ENCODE peak calls at places on chromosomes 12 and 14, in nine cellular contexts. One of them, this sample, is unnamed.
A peak's percentile ranks its signal among the peaks of the same experiment; 100 is the strongest.

GRCh38 chr12:22617630-22618029 is 7.3 kb upstream of the ETNK1 start:
- DNase-seq in psoas muscle: no peak
- DNase-seq in left ventricle myocardium inferior: no peak
- DNase-seq in hepatocyte: no peak
- DNase-seq in cardiac fibroblast: no peak
- DNase-seq in thoracic aorta: no peak
- DNase-seq in pancreas: no peak
- DNase-seq in lower leg skin: no peak
- DNase-seq in upper lobe of left lung: no peak
- DNase-seq in this sample: no peak

GRCh38 chr12:109612975-109613502 is 39.4 kb downstream of the MVK start:
- DNase-seq in hepatocyte: no peak
- DNase-seq in cardiac fibroblast: peak; percentile 36
- DNase-seq in upper lobe of left lung: no peak
- DNase-seq in pancreas: no peak
- DNase-seq in lower leg skin: no peak
- DNase-seq in left ventricle myocardium inferior: no peak
- DNase-seq in psoas muscle: no peak
- DNase-seq in thoracic aorta: no peak
- DNase-seq in this sample: peak; percentile 17

GRCh38 chr12:90622431-90622830 is 332.5 kb downstream of the CCER1 start:
- DNase-seq in upper lobe of left lung: no peak
- DNase-seq in psoas muscle: no peak
- DNase-seq in left ventricle myocardium inferior: no peak
- DNase-seq in hepatocyte: no peak
- DNase-seq in pancreas: no peak
- DNase-seq in cardiac fibroblast: peak; percentile 44
- DNase-seq in lower leg skin: no peak
- DNase-seq in thoracic aorta: no peak
- DNase-seq in this sample: peak; percentile 50

GRCh38 chr12:76591461-76591860 is 31.9 kb upstream of the OSBPL8 start:
- DNase-seq in left ventricle myocardium inferior: no peak
- DNase-seq in pancreas: no peak
- DNase-seq in psoas muscle: no peak
- DNase-seq in hepatocyte: no peak
- DNase-seq in lower leg skin: peak; percentile 23
- DNase-seq in upper lobe of left lung: no peak
- DNase-seq in thoracic aorta: no peak
- DNase-seq in cardiac fibroblast: peak; percentile 38
- DNase-seq in this sample: peak; percentile 59

GRCh38 chr12:74514098-74514872 is 23.4 kb upstream of the ATXN7L3B start:
- DNase-seq in lower leg skin: no peak
- DNase-seq in thoracic aorta: no peak
- DNase-seq in hepatocyte: no peak
- DNase-seq in pancreas: no peak
- DNase-seq in upper lobe of left lung: peak; percentile 10
- DNase-seq in psoas muscle: no peak
- DNase-seq in cardiac fibroblast: no peak
- DNase-seq in left ventricle myocardium inferior: no peak
- DNase-seq in this sample: no peak

GRCh38 chr14:41605550-41606248 is 977 bp upstream of the LRFN5 start:
- DNase-seq in psoas muscle: peak; percentile 25
- DNase-seq in left ventricle myocardium inferior: no peak
- DNase-seq in pancreas: no peak
- DNase-seq in cardiac fibroblast: peak; percentile 33
- DNase-seq in upper lobe of left lung: no peak
- DNase-seq in hepatocyte: peak; percentile 56
- DNase-seq in thoracic aorta: no peak
- DNase-seq in lower leg skin: no peak
- DNase-seq in this sample: peak; percentile 57

GRCh38 chr14:53412819-53413664 is 259.9 kb upstream of the DDHD1 start:
- DNase-seq in pancreas: no peak
- DNase-seq in hepatocyte: no peak
- DNase-seq in upper lobe of left lung: no peak
- DNase-seq in cardiac fibroblast: peak; percentile 32
- DNase-seq in thoracic aorta: no peak
- DNase-seq in psoas muscle: no peak
- DNase-seq in left ventricle myocardium inferior: no peak
- DNase-seq in lower leg skin: no peak
- DNase-seq in this sample: no peak

GRCh38 chr14:23300687-23301223 is 1.9 kb downstream of the PPP1R3E start:
- DNase-seq in left ventricle myocardium inferior: peak; percentile 73
- DNase-seq in lower leg skin: no peak
- DNase-seq in thoracic aorta: no peak
- DNase-seq in pancreas: peak; percentile 50
- DNase-seq in hepatocyte: peak; percentile 68
- DNase-seq in psoas muscle: peak; percentile 82
- DNase-seq in cardiac fibroblast: no peak
- DNase-seq in upper lobe of left lung: no peak
- DNase-seq in this sample: no peak

GRCh38 chr12:54414191-54414525 is 4.9 kb downstream of the ITGA5 start:
- DNase-seq in cardiac fibroblast: no peak
- DNase-seq in pancreas: no peak
- DNase-seq in psoas muscle: no peak
- DNase-seq in thoracic aorta: no peak
- DNase-seq in lower leg skin: no peak
- DNase-seq in upper lobe of left lung: no peak
- DNase-seq in hepatocyte: no peak
- DNase-seq in left ventricle myocardium inferior: no peak
- DNase-seq in this sample: no peak

GRCh38 chr12:54411398-54412241 is 7.4 kb downstream of the ITGA5 start:
- DNase-seq in thoracic aorta: no peak
- DNase-seq in hepatocyte: peak; percentile 46
- DNase-seq in pancreas: no peak
- DNase-seq in left ventricle myocardium inferior: peak; percentile 68
- DNase-seq in psoas muscle: peak; percentile 83
- DNase-seq in upper lobe of left lung: peak; percentile 87
- DNase-seq in lower leg skin: peak; percentile 90
- DNase-seq in cardiac fibroblast: peak; percentile 98
- DNase-seq in this sample: peak; percentile 99

GRCh38 chr12:54413284-54414190 is 5.5 kb downstream of the ITGA5 start:
- DNase-seq in hepatocyte: no peak
- DNase-seq in thoracic aorta: no peak
- DNase-seq in upper lobe of left lung: no peak
- DNase-seq in psoas muscle: no peak
- DNase-seq in pancreas: no peak
- DNase-seq in cardiac fibroblast: no peak
- DNase-seq in left ventricle myocardium inferior: peak; percentile 59
- DNase-seq in lower leg skin: peak; percentile 74
- DNase-seq in this sample: no peak

GRCh38 chr12:54412348-54412747 is 6.7 kb downstream of the ITGA5 start:
- DNase-seq in hepatocyte: no peak
- DNase-seq in cardiac fibroblast: no peak
- DNase-seq in thoracic aorta: no peak
- DNase-seq in upper lobe of left lung: no peak
- DNase-seq in left ventricle myocardium inferior: no peak
- DNase-seq in psoas muscle: no peak
- DNase-seq in pancreas: no peak
- DNase-seq in lower leg skin: no peak
- DNase-seq in this sample: no peak

GRCh38 chr12:54412786-54413185 is 6.3 kb downstream of the ITGA5 start:
- DNase-seq in left ventricle myocardium inferior: no peak
- DNase-seq in cardiac fibroblast: no peak
- DNase-seq in hepatocyte: no peak
- DNase-seq in upper lobe of left lung: no peak
- DNase-seq in lower leg skin: no peak
- DNase-seq in psoas muscle: no peak
- DNase-seq in thoracic aorta: no peak
- DNase-seq in pancreas: no peak
- DNase-seq in this sample: no peak
- H3K4me3 ChIP-seq in left ventricle myocardium inferior: peak overlapping the region; percentile 76
- H3K4me3 ChIP-seq in cardiac fibroblast: no peak overlapping the region
- H3K4me3 ChIP-seq in hepatocyte: no peak overlapping the region
- H3K4me3 ChIP-seq in upper lobe of left lung: peak overlapping the region; percentile 26
- H3K4me3 ChIP-seq in lower leg skin: no peak overlapping the region
- H3K4me3 ChIP-seq in psoas muscle: no peak overlapping the region
- H3K4me3 ChIP-seq in thoracic aorta: peak overlapping the region; percentile 100
- H3K4me3 ChIP-seq in pancreas: no peak overlapping the region
- H3K4me3 ChIP-seq in this sample: peak overlapping the region; percentile 6

GRCh38 chr12:53326460-53327185 is 5.2 kb upstream of the AAAS start:
- DNase-seq in left ventricle myocardium inferior: no peak
- DNase-seq in pancreas: no peak
- DNase-seq in psoas muscle: peak; percentile 6
- DNase-seq in lower leg skin: no peak
- DNase-seq in cardiac fibroblast: no peak
- DNase-seq in upper lobe of left lung: no peak
- DNase-seq in thoracic aorta: no peak
- DNase-seq in hepatocyte: no peak
- DNase-seq in this sample: no peak

GRCh38 chr12:53327435-53328042 is 6.1 kb upstream of the AAAS start:
- DNase-seq in thoracic aorta: no peak
- DNase-seq in pancreas: no peak
- DNase-seq in hepatocyte: no peak
- DNase-seq in cardiac fibroblast: peak; percentile 48
- DNase-seq in psoas muscle: peak; percentile 40
- DNase-seq in upper lobe of left lung: no peak
- DNase-seq in left ventricle myocardium inferior: no peak
- DNase-seq in lower leg skin: no peak
- DNase-seq in this sample: peak; percentile 49

GRCh38 chr12:53324779-53325538 is 3.5 kb upstream of the AAAS start:
- DNase-seq in hepatocyte: peak; percentile 95
- DNase-seq in lower leg skin: peak; percentile 86
- DNase-seq in upper lobe of left lung: peak; percentile 96
- DNase-seq in psoas muscle: peak; percentile 97
- DNase-seq in pancreas: peak; percentile 88
- DNase-seq in cardiac fibroblast: peak; percentile 92
- DNase-seq in thoracic aorta: peak; percentile 86
- DNase-seq in left ventricle myocardium inferior: peak; percentile 95
- DNase-seq in this sample: peak; percentile 94

GRCh38 chr12:53325539-53326061 is 4.2 kb upstream of the AAAS start:
- DNase-seq in lower leg skin: no peak
- DNase-seq in hepatocyte: no peak
- DNase-seq in left ventricle myocardium inferior: peak; percentile 38
- DNase-seq in upper lobe of left lung: peak; percentile 91
- DNase-seq in psoas muscle: peak; percentile 74
- DNase-seq in thoracic aorta: no peak
- DNase-seq in cardiac fibroblast: no peak
- DNase-seq in pancreas: peak; percentile 31
- DNase-seq in this sample: peak; percentile 58

GRCh38 chr12:53328043-53328435 is 6.6 kb upstream of the AAAS start:
- DNase-seq in lower leg skin: no peak
- DNase-seq in hepatocyte: no peak
- DNase-seq in left ventricle myocardium inferior: no peak
- DNase-seq in pancreas: no peak
- DNase-seq in upper lobe of left lung: no peak
- DNase-seq in thoracic aorta: no peak
- DNase-seq in cardiac fibroblast: no peak
- DNase-seq in psoas muscle: peak; percentile 22
- DNase-seq in this sample: no peak
- TF ChIP-seq CTCF in lower leg skin: no peak
- TF ChIP-seq CTCF in hepatocyte: no peak
- TF ChIP-seq CTCF in left ventricle myocardium inferior: no peak
- TF ChIP-seq CTCF in pancreas: no peak
- TF ChIP-seq CTCF in upper lobe of left lung: no peak
- TF ChIP-seq CTCF in thoracic aorta: no peak
- TF ChIP-seq CTCF in cardiac fibroblast: peak; percentile 5
- TF ChIP-seq CTCF in psoas muscle: no peak
- TF ChIP-seq CTCF in this sample: no peak

DNA sequence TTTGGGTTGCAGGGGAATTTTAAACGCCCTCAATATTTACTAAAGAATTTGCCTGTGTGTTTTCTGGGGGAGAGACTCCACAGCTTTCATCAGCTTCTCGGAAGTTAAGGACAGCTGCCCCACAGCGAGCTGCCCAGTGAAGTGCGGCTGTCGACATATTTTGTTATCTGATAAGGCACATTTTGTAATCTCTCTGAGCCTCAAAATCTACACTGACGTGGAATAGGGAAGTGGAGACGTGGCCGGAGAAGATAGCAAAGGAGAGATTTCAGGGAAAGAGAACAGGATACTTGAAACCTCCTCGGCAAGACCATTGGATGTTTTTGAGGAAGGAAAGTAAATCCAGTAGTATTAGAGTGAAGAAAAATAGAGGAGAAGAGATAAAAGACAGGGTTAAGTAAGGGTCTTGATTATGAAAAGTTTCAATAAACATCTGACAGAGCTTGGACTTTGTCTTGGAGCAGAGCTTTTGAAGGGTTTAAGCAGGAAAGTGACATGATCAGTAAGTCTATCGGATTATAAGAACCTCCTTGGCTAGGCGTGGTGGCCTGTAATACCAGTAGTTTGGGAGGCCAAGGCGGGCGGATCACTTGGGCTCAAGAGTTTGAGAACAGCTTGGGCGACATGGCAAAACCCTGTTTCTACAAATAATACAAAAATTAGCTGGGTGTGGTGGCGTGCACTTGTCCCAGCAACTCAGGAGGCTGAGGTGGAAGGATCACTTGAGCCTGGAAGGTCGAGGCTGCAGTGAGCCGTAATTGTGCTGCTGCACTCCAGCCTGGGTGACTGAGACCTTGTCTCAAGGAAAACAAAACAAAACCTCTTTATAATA is 1.1 kb downstream of the POLR3B start:
- DNase-seq in cardiac fibroblast: peak; percentile 81
- DNase-seq in psoas muscle: peak; percentile 75
- DNase-seq in pancreas: no peak
- DNase-seq in thoracic aorta: no peak
- DNase-seq in lower leg skin: no peak
- DNase-seq in hepatocyte: peak; percentile 73
- DNase-seq in left ventricle myocardium inferior: no peak
- DNase-seq in upper lobe of left lung: no peak
- DNase-seq in this sample: no peak
- H3K4me3 ChIP-seq in cardiac fibroblast: peak overlapping the region; percentile 83
- H3K4me3 ChIP-seq in psoas muscle: peak overlapping the region; percentile 72
- H3K4me3 ChIP-seq in pancreas: peak overlapping the region; percentile 72
- H3K4me3 ChIP-seq in thoracic aorta: peak overlapping the region; percentile 95
- H3K4me3 ChIP-seq in lower leg skin: peak overlapping the region; percentile 32
- H3K4me3 ChIP-seq in hepatocyte: peak overlapping the region; percentile 74
- H3K4me3 ChIP-seq in left ventricle myocardium inferior: peak overlapping the region; percentile 81
- H3K4me3 ChIP-seq in upper lobe of left lung: peak overlapping the region; percentile 72
- H3K4me3 ChIP-seq in this sample: peak overlapping the region; percentile 93

GRCh38 chr14:55434805-55435174 is 5.6 kb downstream of the TBPL2 start:
- DNase-seq in psoas muscle: no peak
- DNase-seq in cardiac fibroblast: no peak
- DNase-seq in thoracic aorta: no peak
- DNase-seq in left ventricle myocardium inferior: no peak
- DNase-seq in lower leg skin: no peak
- DNase-seq in upper lobe of left lung: no peak
- DNase-seq in hepatocyte: peak; percentile 38
- DNase-seq in pancreas: no peak
- DNase-seq in this sample: no peak

GRCh38 chr14:55441286-55441685 is 870 bp upstream of the TBPL2 start:
- DNase-seq in lower leg skin: no peak
- DNase-seq in pancreas: no peak
- DNase-seq in left ventricle myocardium inferior: no peak
- DNase-seq in thoracic aorta: no peak
- DNase-seq in cardiac fibroblast: no peak
- DNase-seq in upper lobe of left lung: no peak
- DNase-seq in psoas muscle: no peak
- DNase-seq in hepatocyte: no peak
- DNase-seq in this sample: no peak

GRCh38 chr14:55436530-55436929 is 3.9 kb downstream of the TBPL2 start:
- DNase-seq in hepatocyte: no peak
- DNase-seq in cardiac fibroblast: no peak
- DNase-seq in lower leg skin: no peak
- DNase-seq in upper lobe of left lung: no peak
- DNase-seq in left ventricle myocardium inferior: no peak
- DNase-seq in psoas muscle: no peak
- DNase-seq in thoracic aorta: no peak
- DNase-seq in pancreas: no peak
- DNase-seq in this sample: no peak

GRCh38 chr14:55440385-55440784 is at the start of gene TBPL2:
- DNase-seq in left ventricle myocardium inferior: no peak
- DNase-seq in psoas muscle: no peak
- DNase-seq in pancreas: no peak
- DNase-seq in hepatocyte: peak; percentile 35
- DNase-seq in thoracic aorta: no peak
- DNase-seq in cardiac fibroblast: no peak
- DNase-seq in lower leg skin: no peak
- DNase-seq in upper lobe of left lung: peak; percentile 78
- DNase-seq in this sample: no peak

GRCh38 chr14:55438066-55438683 is 2.2 kb downstream of the TBPL2 start:
- DNase-seq in lower leg skin: no peak
- DNase-seq in cardiac fibroblast: peak; percentile 80
- DNase-seq in upper lobe of left lung: no peak
- DNase-seq in psoas muscle: no peak
- DNase-seq in thoracic aorta: no peak
- DNase-seq in left ventricle myocardium inferior: no peak
- DNase-seq in hepatocyte: peak; percentile 79
- DNase-seq in pancreas: no peak
- DNase-seq in this sample: peak; percentile 73
- TF ChIP-seq CTCF in lower leg skin: no peak
- TF ChIP-seq CTCF in cardiac fibroblast: peak; percentile 55
- TF ChIP-seq CTCF in upper lobe of left lung: peak; percentile 23
- TF ChIP-seq CTCF in psoas muscle: peak; percentile 43
- TF ChIP-seq CTCF in thoracic aorta: peak; percentile 47
- TF ChIP-seq CTCF in left ventricle myocardium inferior: peak; percentile 68
- TF ChIP-seq CTCF in hepatocyte: peak; percentile 69
- TF ChIP-seq CTCF in pancreas: peak; percentile 29
- TF ChIP-seq CTCF in this sample: peak; percentile 45